ENCODE peak calls at places on chromosomes 5 and 9, in nine cellular contexts. One of them, this sample, is unnamed.

GRCh38 chr5:123882946-123883345 is 371.0 kb downstream of the CSNK1G3 start:
- DNase-seq in esophagus squamous epithelium: no peak
- DNase-seq in HFF-Myc: no peak
- DNase-seq in ovary: no peak
- DNase-seq in cardiac fibroblast: no peak
- DNase-seq in OCI-LY7: no peak
- DNase-seq in A549: no peak
- DNase-seq in IMR-90: no peak
- DNase-seq in tibial artery: no peak
- DNase-seq in this sample: peak

GRCh38 chr5:17257705-17258273 is 40.4 kb downstream of the BASP1 start:
- DNase-seq in IMR-90: peak
- DNase-seq in cardiac fibroblast: peak
- DNase-seq in A549: no peak
- DNase-seq in OCI-LY7: no peak
- DNase-seq in ovary: no peak
- DNase-seq in HFF-Myc: no peak
- DNase-seq in esophagus squamous epithelium: no peak
- DNase-seq in tibial artery: no peak
- DNase-seq in this sample: peak

GRCh38 chr9:134484479-134484878 is 157.1 kb upstream of the COL5A1 start:
- DNase-seq in OCI-LY7: no peak
- DNase-seq in IMR-90: no peak
- DNase-seq in HFF-Myc: no peak
- DNase-seq in cardiac fibroblast: no peak
- DNase-seq in tibial artery: peak
- DNase-seq in A549: no peak
- DNase-seq in esophagus squamous epithelium: no peak
- DNase-seq in ovary: no peak
- DNase-seq in this sample: no peak

GRCh38 chr9:84166828-84167400 is 173.6 kb downstream of the SLC28A3 start:
- DNase-seq in esophagus squamous epithelium: no peak
- DNase-seq in ovary: no peak
- DNase-seq in OCI-LY7: no peak
- DNase-seq in A549: no peak
- DNase-seq in tibial artery: no peak
- DNase-seq in cardiac fibroblast: no peak
- DNase-seq in HFF-Myc: no peak
- DNase-seq in IMR-90: no peak
- DNase-seq in this sample: no peak

GRCh38 chr9:91033270-91033669 is 231.7 kb downstream of the SYK start:
- DNase-seq in ovary: no peak
- DNase-seq in cardiac fibroblast: no peak
- DNase-seq in esophagus squamous epithelium: no peak
- DNase-seq in IMR-90: no peak
- DNase-seq in HFF-Myc: no peak
- DNase-seq in A549: no peak
- DNase-seq in OCI-LY7: no peak
- DNase-seq in tibial artery: no peak
- DNase-seq in this sample: no peak

GRCh38 chr9:84759300-84759750 is 89.8 kb downstream of the NTRK2 start:
- DNase-seq in IMR-90: no peak
- DNase-seq in OCI-LY7: no peak
- DNase-seq in tibial artery: no peak
- DNase-seq in esophagus squamous epithelium: no peak
- DNase-seq in HFF-Myc: no peak
- DNase-seq in ovary: no peak
- DNase-seq in cardiac fibroblast: no peak
- DNase-seq in A549: no peak
- DNase-seq in this sample: no peak

GRCh38 chr9:69461084-69461483 is 136.1 kb downstream of the ENTREP1 start:
- DNase-seq in OCI-LY7: no peak
- DNase-seq in IMR-90: no peak
- DNase-seq in tibial artery: no peak
- DNase-seq in HFF-Myc: no peak
- DNase-seq in esophagus squamous epithelium: no peak
- DNase-seq in A549: no peak
- DNase-seq in ovary: no peak
- DNase-seq in cardiac fibroblast: no peak
- DNase-seq in this sample: no peak

GRCh38 chr5:65623482-65623881 is 651 bp downstream of the TRIM23 start:
- DNase-seq in ovary: no peak
- DNase-seq in HFF-Myc: no peak
- DNase-seq in A549: no peak
- DNase-seq in esophagus squamous epithelium: no peak
- DNase-seq in IMR-90: no peak
- DNase-seq in OCI-LY7: no peak
- DNase-seq in cardiac fibroblast: no peak
- DNase-seq in tibial artery: no peak
- DNase-seq in this sample: no peak

GRCh38 chr9:89360465-89360864 is 42.2 kb downstream of the SECISBP2 start:
- DNase-seq in ovary: no peak
- DNase-seq in tibial artery: no peak
- DNase-seq in esophagus squamous epithelium: no peak
- DNase-seq in OCI-LY7: no peak
- DNase-seq in A549: no peak
- DNase-seq in cardiac fibroblast: no peak
- DNase-seq in IMR-90: peak
- DNase-seq in HFF-Myc: no peak
- DNase-seq in this sample: no peak

GRCh38 chr5:15499528-15500325 is at the start of gene FBXL7:
- DNase-seq in cardiac fibroblast: peak
- DNase-seq in esophagus squamous epithelium: no peak
- DNase-seq in OCI-LY7: no peak
- DNase-seq in ovary: peak
- DNase-seq in IMR-90: peak
- DNase-seq in HFF-Myc: no peak
- DNase-seq in A549: peak
- DNase-seq in tibial artery: peak
- DNase-seq in this sample: peak

GRCh38 chr9:135074354-135075233 is 12.9 kb upstream of the OLFM1 start:
- DNase-seq in esophagus squamous epithelium: no peak
- DNase-seq in IMR-90: no peak
- DNase-seq in ovary: no peak
- DNase-seq in OCI-LY7: no peak
- DNase-seq in HFF-Myc: no peak
- DNase-seq in tibial artery: peak
- DNase-seq in cardiac fibroblast: no peak
- DNase-seq in A549: peak
- DNase-seq in this sample: no peak

GRCh38 chr9:129323376-129323998 is 145.4 kb upstream of the IER5L start:
- DNase-seq in HFF-Myc: no peak
- DNase-seq in cardiac fibroblast: no peak
- DNase-seq in ovary: peak
- DNase-seq in IMR-90: no peak
- DNase-seq in tibial artery: peak
- DNase-seq in OCI-LY7: no peak
- DNase-seq in esophagus squamous epithelium: no peak
- DNase-seq in A549: no peak
- DNase-seq in this sample: no peak

GRCh38 chr5:56183507-56183906 is 49.6 kb downstream of the ANKRD55 start:
- DNase-seq in A549: no peak
- DNase-seq in tibial artery: no peak
- DNase-seq in esophagus squamous epithelium: no peak
- DNase-seq in IMR-90: peak
- DNase-seq in OCI-LY7: no peak
- DNase-seq in ovary: no peak
- DNase-seq in cardiac fibroblast: peak
- DNase-seq in HFF-Myc: peak
- DNase-seq in this sample: peak

GRCh38 chr5:145939532-145940065 is 3.2 kb downstream of the SH3RF2 start:
- DNase-seq in ovary: no peak
- DNase-seq in tibial artery: no peak
- DNase-seq in IMR-90: no peak
- DNase-seq in OCI-LY7: no peak
- DNase-seq in esophagus squamous epithelium: no peak
- DNase-seq in cardiac fibroblast: no peak
- DNase-seq in HFF-Myc: no peak
- DNase-seq in A549: no peak
- DNase-seq in this sample: no peak

GRCh38 chr5:173645437-173645807 is 29.0 kb upstream of the BOD1 start:
- DNase-seq in HFF-Myc: no peak
- DNase-seq in OCI-LY7: no peak
- DNase-seq in IMR-90: peak
- DNase-seq in cardiac fibroblast: peak
- DNase-seq in ovary: no peak
- DNase-seq in A549: no peak
- DNase-seq in tibial artery: no peak
- DNase-seq in esophagus squamous epithelium: no peak
- DNase-seq in this sample: peak

GRCh38 chr5:179342577-179342976 is 2.7 kb downstream of the ADAMTS2 start:
- DNase-seq in tibial artery: peak
- DNase-seq in OCI-LY7: no peak
- DNase-seq in esophagus squamous epithelium: no peak
- DNase-seq in A549: no peak
- DNase-seq in cardiac fibroblast: peak
- DNase-seq in IMR-90: peak
- DNase-seq in HFF-Myc: no peak
- DNase-seq in ovary: no peak
- DNase-seq in this sample: peak

GRCh38 chr5:146580237-146580636 is 64.2 kb upstream of the GPR151 start:
- DNase-seq in OCI-LY7: no peak
- DNase-seq in cardiac fibroblast: no peak
- DNase-seq in esophagus squamous epithelium: no peak
- DNase-seq in tibial artery: no peak
- DNase-seq in IMR-90: no peak
- DNase-seq in HFF-Myc: no peak
- DNase-seq in ovary: no peak
- DNase-seq in A549: no peak
- DNase-seq in this sample: no peak

DNA sequence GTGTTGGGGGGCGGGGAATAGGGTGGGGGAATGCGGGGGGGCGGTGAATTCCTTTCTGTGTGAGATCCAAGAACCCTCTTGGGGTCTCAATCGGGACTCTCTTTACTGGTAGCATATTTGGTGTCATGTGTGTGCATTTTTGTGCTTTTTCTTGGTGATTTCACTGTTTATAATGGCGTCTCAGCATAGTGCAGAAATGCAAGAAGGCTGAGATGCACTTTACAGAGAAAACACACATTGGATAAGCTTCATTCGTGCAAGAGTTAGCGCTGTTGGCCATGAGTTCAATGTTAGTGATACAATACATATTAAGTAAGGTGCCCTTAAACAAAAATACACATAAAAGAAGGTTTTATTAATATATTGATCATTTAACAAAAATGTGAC is 771 bp upstream of the ENTPD8 start:
- DNase-seq in OCI-LY7: no peak
- DNase-seq in A549: no peak
- DNase-seq in tibial artery: no peak
- DNase-seq in esophagus squamous epithelium: no peak
- DNase-seq in ovary: no peak
- DNase-seq in HFF-Myc: no peak
- DNase-seq in cardiac fibroblast: no peak
- DNase-seq in IMR-90: no peak
- DNase-seq in this sample: no peak
- H3K4me3 ChIP-seq in OCI-LY7: no peak
- H3K4me3 ChIP-seq in A549: peak
- H3K4me3 ChIP-seq in tibial artery: peak
- H3K4me3 ChIP-seq in esophagus squamous epithelium: peak
- H3K4me3 ChIP-seq in ovary: no peak
- H3K4me3 ChIP-seq in HFF-Myc: no peak
- H3K4me3 ChIP-seq in cardiac fibroblast: no peak
- H3K4me3 ChIP-seq in IMR-90: no peak
- H3K4me3 ChIP-seq in this sample: no peak

GRCh38 chr9:111965566-111966019 is 69.0 kb downstream of the UGCG start:
- DNase-seq in ovary: no peak
- DNase-seq in OCI-LY7: no peak
- DNase-seq in tibial artery: no peak
- DNase-seq in A549: peak
- DNase-seq in esophagus squamous epithelium: no peak
- DNase-seq in cardiac fibroblast: peak
- DNase-seq in HFF-Myc: no peak
- DNase-seq in IMR-90: peak
- DNase-seq in this sample: peak
- TF ChIP-seq CTCF in ovary: no peak
- TF ChIP-seq CTCF in OCI-LY7: no peak
- TF ChIP-seq CTCF in tibial artery: no peak
- TF ChIP-seq CTCF in A549: no peak
- TF ChIP-seq CTCF in esophagus squamous epithelium: no peak
- TF ChIP-seq CTCF in cardiac fibroblast: no peak
- TF ChIP-seq CTCF in HFF-Myc: no peak
- TF ChIP-seq CTCF in IMR-90: peak
- TF ChIP-seq CTCF in this sample: no peak

GRCh38 chr9:79989079-79989478 is 417.3 kb downstream of the TLE4 start:
- DNase-seq in esophagus squamous epithelium: no peak
- DNase-seq in OCI-LY7: no peak
- DNase-seq in cardiac fibroblast: no peak
- DNase-seq in A549: no peak
- DNase-seq in tibial artery: no peak
- DNase-seq in ovary: no peak
- DNase-seq in HFF-Myc: no peak
- DNase-seq in IMR-90: no peak
- DNase-seq in this sample: no peak
- H3K4me3 ChIP-seq in esophagus squamous epithelium: no peak
- H3K4me3 ChIP-seq in OCI-LY7: no peak
- H3K4me3 ChIP-seq in cardiac fibroblast: no peak
- H3K4me3 ChIP-seq in A549: no peak
- H3K4me3 ChIP-seq in tibial artery: no peak
- H3K4me3 ChIP-seq in ovary: no peak
- H3K4me3 ChIP-seq in HFF-Myc: no peak
- H3K4me3 ChIP-seq in IMR-90: no peak
- H3K4me3 ChIP-seq in this sample: no peak

DNA sequence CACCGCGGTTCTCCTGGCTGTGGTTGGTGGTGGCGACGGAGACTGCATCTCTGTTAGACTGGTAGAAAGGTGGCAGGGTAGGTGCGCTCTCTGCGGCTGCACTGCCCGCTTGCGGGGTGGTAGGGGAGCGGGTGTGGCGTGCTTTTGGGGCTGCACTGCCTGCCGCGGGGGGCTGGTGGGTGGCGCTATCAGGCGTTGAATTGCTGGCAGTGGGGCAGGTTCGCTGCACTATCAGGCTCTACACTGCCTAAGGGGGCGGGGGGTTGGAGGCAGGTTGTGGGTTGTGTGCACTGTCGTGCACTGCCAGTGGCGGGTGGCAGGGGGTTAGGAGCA is 21.0 kb upstream of the TRIM52 start:
- DNase-seq in HFF-Myc: no peak
- DNase-seq in ovary: no peak
- DNase-seq in OCI-LY7: no peak
- DNase-seq in IMR-90: no peak
- DNase-seq in A549: no peak
- DNase-seq in tibial artery: no peak
- DNase-seq in cardiac fibroblast: no peak
- DNase-seq in esophagus squamous epithelium: no peak
- DNase-seq in this sample: no peak
- TF ChIP-seq CTCF in HFF-Myc: no peak
- TF ChIP-seq CTCF in ovary: no peak
- TF ChIP-seq CTCF in OCI-LY7: no peak
- TF ChIP-seq CTCF in IMR-90: no peak
- TF ChIP-seq CTCF in A549: no peak
- TF ChIP-seq CTCF in tibial artery: no peak
- TF ChIP-seq CTCF in cardiac fibroblast: no peak
- TF ChIP-seq CTCF in esophagus squamous epithelium: no peak
- TF ChIP-seq CTCF in this sample: no peak

This sample was measured in fibroblast of pulmonary artery.